ENCODE peak calls at places on chromosomes 5 and 9, in four cellular contexts. E is ovary, V is IMR-90, U is heart left ventricle. W is an unnamed sample.

GRCh38 chr5:10595678-10596309 is 31.9 kb downstream of the ANKRD33B start:
- DNase-seq in U (peak; percentile 48), V (peak; percentile 92), E (peak; percentile 46), W (peak; percentile 67)

GRCh38 chr5:45507174-45507573 is 189.0 kb downstream of the HCN1 start:
- DNase-seq in V (no peak), E (no peak), U (no peak), W (no peak)

GRCh38 chr5:78971998-78972397 is 13.1 kb downstream of the ARSB start:
- DNase-seq in E (no peak), U (no peak), V (no peak), W (no peak)

GRCh38 chr5:76867827-76868693 is 18.2 kb downstream of the S100Z start:
- DNase-seq in E (peak; percentile 38), U (peak; percentile 63), V (peak; percentile 73), W (peak; percentile 18)

GRCh38 chr5:149317281-149318048 is 27.8 kb upstream of the GRPEL2 start:
- DNase-seq in U (no peak), E (no peak), V (peak; percentile 58), W (no peak)

GRCh38 chr5:125409496-125410351 is 663.3 kb upstream of the ZNF608 start:
- DNase-seq in E (no peak), U (no peak), V (peak; percentile 7), W (no peak)

GRCh38 chr9:87089963-87090362 is 142.7 kb upstream of the GAS1 start:
- DNase-seq in V (no peak), U (no peak), E (no peak), W (no peak)

GRCh38 chr5:174464504-174465165 is 259.7 kb upstream of the MSX2 start:
- DNase-seq in U (no peak), E (no peak), V (no peak), W (no peak)

GRCh38 chr9:128638580-128638979 is 18.1 kb downstream of the DYNC2I2 start:
- DNase-seq in V (no peak), U (no peak), E (no peak), W (no peak)

GRCh38 chr5:173304591-173304988 is 23.6 kb downstream of the STC2 start:
- DNase-seq in U (no peak), V (no peak), E (no peak), W (no peak)

GRCh38 chr5:97434021-97434420 is 251.0 kb upstream of the RIOK2 start:
- DNase-seq in U (no peak), E (no peak), V (no peak), W (no peak)

GRCh38 chr5:93090698-93091097 is 490.3 kb downstream of the NR2F1-AS1 start:
- DNase-seq in E (no peak), V (no peak), U (no peak), W (no peak)

GRCh38 chr5:74973694-74974093 is 78.7 kb downstream of the GCNT4 start:
- DNase-seq in U (no peak), V (no peak), E (no peak), W (no peak)

GRCh38 chr9:81535542-81536241 is 153.7 kb downstream of the TLE1 start:
- DNase-seq in U (no peak), E (no peak), V (peak; percentile 83), W (no peak)
- TF ChIP-seq POLR2A in U (no peak), E (no peak), V (no peak), W (no peak)

GRCh38 chr5:1002271-1002546 is 6.4 kb upstream of the NKD2 start:
- DNase-seq in V (no peak), E (no peak), U (no peak), W (no peak)
- H3K27me3 ChIP-seq in V (peaks cover 60% of the 10 kb centered on the region), E (no peaks in the 10 kb centered on the region), U (no peaks in the 10 kb centered on the region), W (peaks cover 18% of the 10 kb centered on the region)

DNA sequence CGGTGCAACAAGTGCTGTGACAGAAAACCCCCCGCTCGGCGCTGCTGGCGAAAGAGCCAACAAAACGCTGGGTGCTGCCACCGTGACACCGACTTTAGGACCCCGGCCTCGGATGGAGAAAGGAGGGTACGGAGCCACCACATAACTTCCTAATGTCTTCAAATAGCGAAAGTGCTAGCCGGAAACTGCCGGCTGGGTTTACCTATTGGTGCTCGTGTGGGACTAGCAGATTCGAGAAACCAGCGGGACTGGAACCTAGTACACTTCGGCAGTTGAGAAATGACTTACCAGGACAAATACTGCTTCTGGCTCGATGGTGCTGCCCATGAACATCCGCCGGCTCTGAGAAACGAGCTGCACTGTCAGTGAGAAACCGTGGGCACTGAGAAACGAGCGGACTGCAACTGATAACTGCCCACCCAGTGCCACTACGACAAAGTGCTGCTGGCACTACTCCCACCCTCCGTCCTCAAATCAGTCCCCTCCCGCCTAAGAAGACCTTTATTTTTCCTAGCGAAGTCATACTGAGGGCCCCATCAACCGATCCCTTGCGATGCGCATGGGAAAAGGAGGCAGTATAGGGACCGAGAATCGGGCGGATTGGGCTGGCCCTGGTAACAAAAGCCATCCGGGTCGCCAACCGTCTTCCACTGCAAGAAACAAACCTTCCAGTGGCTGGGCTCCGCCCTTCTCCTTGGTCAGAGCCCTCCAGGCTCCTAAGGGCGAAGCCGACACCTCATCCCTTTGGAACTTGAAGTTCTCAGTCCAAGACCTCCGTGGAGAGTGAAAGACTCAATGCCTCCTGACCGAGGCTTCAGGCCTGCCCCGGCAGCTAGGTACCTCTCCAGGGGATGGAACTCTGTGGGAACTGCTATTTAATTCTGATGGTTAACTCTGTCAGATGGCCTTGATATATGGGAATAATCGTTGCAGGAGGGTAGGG is 27.0 kb upstream of the ANXA2R start:
- DNase-seq in E (peak; percentile 91), V (peak; percentile 91), U (peak; percentile 91), W (peak; percentile 89)
- TF ChIP-seq POLR2A in E (peak; percentile 91), V (peak; percentile 89), U (no peak), W (peak; percentile 67)

DNA sequence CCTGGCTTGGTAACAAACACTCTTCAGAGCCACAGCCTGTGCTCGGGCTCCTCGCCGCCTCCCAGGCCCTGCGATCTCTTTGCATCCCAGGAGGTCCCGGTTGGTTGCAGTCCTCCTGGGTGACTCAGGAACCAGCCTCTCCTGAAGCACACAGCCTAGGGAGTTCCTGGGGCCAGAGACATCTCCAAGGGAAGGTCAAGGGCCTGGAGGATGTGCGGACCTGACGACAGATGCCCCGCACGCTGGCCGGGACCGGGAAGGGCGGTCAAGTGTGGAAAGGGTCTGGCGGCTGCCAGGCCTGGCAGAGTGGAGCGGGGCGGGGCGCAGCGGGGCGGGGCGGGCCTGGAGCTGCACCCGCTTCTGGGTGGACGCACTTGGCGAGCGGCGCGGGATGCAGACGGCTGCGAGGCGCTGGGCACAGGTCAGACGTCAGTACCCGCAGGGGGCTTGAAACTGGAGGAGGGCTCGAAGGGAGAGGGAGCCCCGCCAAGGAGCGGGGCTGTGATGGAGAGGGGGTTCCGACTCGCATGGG is 45.0 kb upstream of the PRSS3 start:
- DNase-seq in V (peak; percentile 15), U (no peak), E (no peak), W (no peak)
- H3K27me3 ChIP-seq in V (peaks cover 40% of the 10 kb centered on the region), U (no peaks in the 10 kb centered on the region), E (no peaks in the 10 kb centered on the region), W (peaks cover 42% of the 10 kb centered on the region)

GRCh38 chr5:34870382-34870781 is 31.4 kb downstream of the TTC23L start:
- DNase-seq in U (no peak), V (no peak), E (no peak), W (no peak)
- TF ChIP-seq POLR2A in U (no peak), V (no peak), E (no peak), W (no peak)

DNA sequence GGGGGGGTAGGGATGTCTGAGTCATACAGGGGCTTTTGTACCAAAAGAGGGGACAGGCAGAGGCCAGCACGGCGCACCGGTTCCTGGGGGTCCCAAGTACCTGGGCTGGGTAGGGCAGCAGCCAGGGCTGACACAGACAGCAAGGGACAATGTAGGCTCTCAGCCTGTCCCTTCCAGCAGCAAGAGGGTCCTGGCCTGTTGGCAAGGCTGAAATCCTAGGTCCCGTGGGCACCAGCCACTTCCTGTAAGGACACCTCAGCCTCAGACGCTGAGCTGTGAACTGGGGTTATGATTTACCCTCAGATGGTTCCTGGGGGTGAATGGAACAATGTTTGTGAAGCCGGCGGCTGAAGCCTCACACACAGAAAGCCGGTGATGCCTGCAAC is 41.3 kb downstream of the NACC2 start:
- DNase-seq in V (no peak), E (no peak), U (no peak), W (no peak)
- H3K27me3 ChIP-seq in V (no peaks in the 10 kb centered on the region), E (no peaks in the 10 kb centered on the region), U (no peaks in the 10 kb centered on the region), W (no peaks in the 10 kb centered on the region)

DNA sequence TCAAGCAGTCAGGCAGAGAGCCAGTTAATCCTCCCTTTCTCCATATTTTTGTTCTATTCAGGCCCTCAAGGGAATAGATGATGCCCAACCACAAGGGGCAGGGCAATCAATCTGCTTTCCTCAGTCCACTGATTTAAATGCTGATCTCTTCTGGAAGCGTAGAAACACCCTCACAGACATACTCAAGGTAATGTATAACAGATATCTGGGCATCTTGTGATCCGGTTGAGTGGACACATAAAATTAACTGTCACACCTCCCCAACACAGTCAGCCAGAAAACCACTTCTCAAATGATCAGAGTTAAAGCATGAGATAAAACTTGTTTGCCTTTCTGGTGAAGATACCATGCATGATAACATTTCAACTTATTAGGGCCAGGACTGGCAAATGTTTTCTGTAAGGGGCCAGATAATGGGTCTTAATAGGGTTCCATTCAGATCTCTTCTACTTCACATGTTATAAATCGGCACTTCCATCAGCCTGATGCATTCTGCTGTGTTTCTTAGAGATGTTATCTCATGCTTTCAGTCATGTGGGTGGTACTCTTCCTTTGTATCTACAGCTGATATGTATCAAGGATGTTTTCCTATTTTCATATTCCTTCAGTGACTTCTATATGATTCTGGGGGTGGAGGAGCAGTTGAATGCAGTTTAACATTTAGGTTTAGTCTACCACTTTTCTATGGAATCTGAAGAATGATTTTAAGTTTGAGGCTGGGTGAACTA is 58.9 kb upstream of the CNTLN start:
- DNase-seq in V (no peak), U (no peak), E (no peak), W (no peak)
- TF ChIP-seq POLR2A in V (no peak), U (no peak), E (no peak), W (no peak)

GRCh38 chr5:43007911-43008368 is 32.2 kb downstream of the ANXA2R start:
- DNase-seq in V (peak; percentile 80), U (peak; percentile 70), E (peak; percentile 66), W (no peak)

GRCh38 chr5:43006411-43007202 is 33.5 kb downstream of the ANXA2R start:
- DNase-seq in V (peak; percentile 31), E (no peak), U (no peak), W (no peak)

GRCh38 chr5:43010956-43011355 is 29.2 kb downstream of the ANXA2R start:
- DNase-seq in U (peak; percentile 34), V (no peak), E (no peak), W (no peak)

GRCh38 chr5:43007246-43007910 is 32.7 kb downstream of the ANXA2R start:
- DNase-seq in E (peak; percentile 86), V (peak; percentile 91), U (peak; percentile 87), W (no peak)

GRCh38 chr5:43008369-43009158 is 31.6 kb downstream of the ANXA2R start:
- DNase-seq in E (peak; percentile 89), V (peak; percentile 93), U (peak; percentile 90), W (peak; percentile 85)
- H3K27me3 ChIP-seq in E (no peaks in the 10 kb centered on the region), V (no peaks in the 10 kb centered on the region), U (peaks cover 3% of the 10 kb centered on the region), W (peaks cover 6% of the 10 kb centered on the region)